ENCODE peak calls at places on chromosomes 11 and 22, in four cellular contexts. S, R, O and D are unnamed samples.
A peak's percentile ranks its signal among the peaks of the same experiment; 100 is the strongest.

GRCh38 chr22:49163960-49164690 is 663.5 kb downstream of the BRD1 start:
- DNase-seq in S (no peak), R (no peak), O (no peak), D (no peak)

GRCh38 chr11:116931206-116931953 is 94.0 kb upstream of the APOA1 start:
- DNase-seq in S (peak; percentile 65), R (peak; percentile 46), O (no peak), D (no peak)

GRCh38 chr11:129785383-129786111 is 30.1 kb upstream of the TMEM45B start:
- DNase-seq in S (peak; percentile 45), R (no peak), O (no peak), D (no peak)

GRCh38 chr22:49536571-49537131 is 291.0 kb downstream of the BRD1 start:
- DNase-seq in S (no peak), R (no peak), O (no peak), D (no peak)

GRCh38 chr11:117979481-117980211 is 6.5 kb upstream of the IL10RA start:
- DNase-seq in S (no peak), R (no peak), O (no peak), D (peak; percentile 73)

GRCh38 chr11:285894-286220 is 3.1 kb upstream of the PGGHG start:
- DNase-seq in S (no peak), R (no peak), O (no peak), D (no peak)

GRCh38 chr11:107741044-107741823 is 29.4 kb upstream of the SLN start:
- DNase-seq in S (peak; percentile 52), R (no peak), O (no peak), D (peak; percentile 23)

GRCh38 chr11:73359930-73360742 is 16.1 kb upstream of the RELT start:
- DNase-seq in S (peak; percentile 73), R (no peak), O (no peak), D (no peak)

GRCh38 chr11:45856044-45856468 is 8.8 kb downstream of the CRY2 start:
- DNase-seq in S (no peak), R (no peak), O (no peak), D (no peak)

GRCh38 chr22:46827781-46828180 is 65.3 kb downstream of the TBC1D22A start:
- DNase-seq in S (peak; percentile 33), R (no peak), O (no peak), D (no peak)

GRCh38 chr11:46607516-46607915 is 9.5 kb downstream of the HARBI1 start:
- DNase-seq in S (peak; percentile 62), R (no peak), O (no peak), D (no peak)

GRCh38 chr22:47928626-47929025 is 1166.2 kb downstream of the TBC1D22A start:
- DNase-seq in S (no peak), R (no peak), O (no peak), D (no peak)

GRCh38 chr11:64661146-64661545 is 61.9 kb downstream of the NRXN2 start:
- DNase-seq in S (peak; percentile 94), R (no peak), O (peak; percentile 80), D (no peak)

GRCh38 chr11:68321293-68322030 is 9.1 kb downstream of the LRP5 start:
- DNase-seq in S (no peak), R (no peak), O (no peak), D (no peak)

GRCh38 chr11:2737876-2738275 is 38.1 kb upstream of the KCNQ1OT1 start:
- DNase-seq in S (no peak), R (no peak), O (no peak), D (peak; percentile 16)

GRCh38 chr22:42880815-42881214 is 23.7 kb upstream of the ARFGAP3 start:
- DNase-seq in S (peak; percentile 36), R (no peak), O (no peak), D (no peak)

GRCh38 chr22:41927813-41928212 is 1.2 kb upstream of the TNFRSF13C start:
- DNase-seq in S (no peak), R (no peak), O (no peak), D (no peak)

GRCh38 chr11:119980431-119980830 is 157.5 kb downstream of the TRIM29 start:
- DNase-seq in S (no peak), R (no peak), O (no peak), D (no peak)

GRCh38 chr22:29717789-29718188 is 2.0 kb upstream of the CABP7 start:
- DNase-seq in S (no peak), R (no peak), O (no peak), D (no peak)

GRCh38 chr22:41915035-41915782 is at the start of gene SHISA8:
- DNase-seq in S (peak; percentile 73), R (peak; percentile 39), O (no peak), D (peak; percentile 20)

GRCh38 chr22:38881464-38881871 is 9.5 kb upstream of the CBX6 start:
- DNase-seq in S (peak; percentile 54), R (no peak), O (peak; percentile 60), D (no peak)

GRCh38 chr11:94938399-94939055 is 34.8 kb downstream of the CWC15 start:
- DNase-seq in S (peak; percentile 86), R (no peak), O (peak; percentile 91), D (no peak)

GRCh38 chr11:120186799-120187591 is 23.8 kb upstream of the OAF start:
- DNase-seq in S (no peak), R (no peak), O (no peak), D (no peak)

GRCh38 chr22:37406836-37407235 is 20.4 kb downstream of the ELFN2 start:
- DNase-seq in S (no peak), R (no peak), O (no peak), D (no peak)

GRCh38 chr22:39130892-39131855 is 21.3 kb downstream of the CBX7 start:
- DNase-seq in S (no peak), R (no peak), O (no peak), D (no peak)

GRCh38 chr11:2586793-2587131 is 113.0 kb downstream of the KCNQ1OT1 start:
- DNase-seq in S (no peak), R (no peak), O (no peak), D (no peak)

GRCh38 chr11:9745411-9746211 is 81.7 kb downstream of the SWAP70 start:
- DNase-seq in S (no peak), R (no peak), O (no peak), D (no peak)

GRCh38 chr11:7668911-7669310 is 4.4 kb downstream of the CYB5R2 start:
- DNase-seq in S (no peak), R (no peak), O (no peak), D (no peak)

GRCh38 chr11:20274031-20274430 is 89.5 kb upstream of the HTATIP2 start:
- DNase-seq in S (no peak), R (no peak), O (no peak), D (no peak)
- H3K4me3 ChIP-seq in S (no peak overlapping the region), R (no peak overlapping the region), O (no peak overlapping the region), D (no peak overlapping the region)

DNA sequence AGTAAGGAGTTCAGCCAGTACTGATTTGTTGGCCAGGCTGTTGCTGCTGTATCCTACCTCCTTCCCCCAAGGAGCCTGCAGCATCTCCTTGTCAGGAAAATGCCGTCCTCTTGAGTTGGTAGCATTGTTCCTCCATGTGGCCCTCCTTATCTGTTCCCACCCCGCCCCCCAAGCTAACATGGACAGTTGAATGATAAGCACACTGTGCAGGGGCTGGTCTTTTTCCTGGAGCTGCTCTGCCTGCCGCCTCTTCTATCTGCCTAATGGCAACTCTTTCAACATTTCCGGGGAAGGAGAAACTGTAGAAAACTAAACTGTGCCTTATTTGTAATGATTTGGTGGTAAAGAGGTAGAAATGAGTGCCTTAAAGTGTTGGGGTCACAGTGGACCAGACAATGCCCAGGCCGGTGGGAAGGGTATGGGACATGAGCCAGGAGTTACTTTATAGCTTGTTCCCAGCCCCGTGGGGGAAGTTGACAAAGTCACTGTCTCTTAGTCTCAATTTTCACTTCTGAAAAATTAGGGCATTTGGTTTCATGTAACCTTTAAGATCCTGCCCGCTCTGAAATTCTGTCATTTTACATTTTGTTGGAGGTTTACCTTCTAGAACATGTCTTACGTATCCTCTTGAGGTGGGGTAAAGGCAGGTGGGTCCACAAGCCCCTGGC is 4.5 kb downstream of the FAM118A start:
- DNase-seq in S (no peak), R (no peak), O (no peak), D (no peak)
- H3K4me3 ChIP-seq in S (no peak overlapping the region), R (no peak overlapping the region), O (no peak overlapping the region), D (no peak overlapping the region)

GRCh38 chr11:60950024-60950423 is 2.0 kb downstream of the SLC15A3 start:
- DNase-seq in S (no peak), R (no peak), O (no peak), D (no peak)
- H3K4me3 ChIP-seq in S (no peak overlapping the region), R (no peak overlapping the region), O (no peak overlapping the region), D (no peak overlapping the region)

GRCh38 chr11:133547808-133548494 is 15.7 kb upstream of the OPCML start:
- DNase-seq in S (no peak), R (no peak), O (no peak), D (no peak)

GRCh38 chr11:133548641-133549040 is 16.3 kb upstream of the OPCML start:
- DNase-seq in S (no peak), R (no peak), O (no peak), D (no peak)

GRCh38 chr11:133549796-133550195 is 17.5 kb upstream of the OPCML start:
- DNase-seq in S (no peak), R (no peak), O (no peak), D (no peak)

GRCh38 chr11:133541331-133542095 is 9.2 kb upstream of the OPCML start:
- DNase-seq in S (peak; percentile 6), R (no peak), O (no peak), D (no peak)

GRCh38 chr11:133545199-133545709 is 13.0 kb upstream of the OPCML start:
- DNase-seq in S (no peak), R (no peak), O (no peak), D (no peak)
- H3K4me3 ChIP-seq in S (no peak overlapping the region), R (no peak overlapping the region), O (no peak overlapping the region), D (no peak overlapping the region)